ENCODE peak calls at places on chromosomes 6 and 20, in four cellular contexts. One of them, this sample, is unnamed.

GRCh38 chr20:61760321-61761112 is 305.2 kb downstream of the TAF4 start:
- DNase-seq in GM12891: no peak
- DNase-seq in GM12878: no peak
- DNase-seq in K562: no peak
- DNase-seq in this sample: no peak

GRCh38 chr6:128803911-128804310 is 79.0 kb upstream of the LAMA2 start:
- DNase-seq in GM12891: no peak
- DNase-seq in GM12878: no peak
- DNase-seq in K562: no peak
- DNase-seq in this sample: no peak

GRCh38 chr20:49306903-49307336 is 29.1 kb upstream of the ZNFX1 start:
- DNase-seq in GM12891: no peak
- DNase-seq in K562: no peak
- DNase-seq in GM12878: no peak
- DNase-seq in this sample: no peak

GRCh38 chr6:91045152-91045551 is 458.3 kb upstream of the MAP3K7 start:
- DNase-seq in GM12891: no peak
- DNase-seq in GM12878: no peak
- DNase-seq in K562: no peak
- DNase-seq in this sample: no peak

GRCh38 chr6:5475779-5476178 is 214.5 kb downstream of the FARS2 start:
- DNase-seq in K562: peak
- DNase-seq in GM12878: no peak
- DNase-seq in GM12891: no peak
- DNase-seq in this sample: no peak

GRCh38 chr6:33546766-33547165 is 33.3 kb downstream of the BAK1 start:
- DNase-seq in GM12878: no peak
- DNase-seq in K562: no peak
- DNase-seq in GM12891: no peak
- DNase-seq in this sample: no peak

GRCh38 chr20:17747431-17747846 is 47.7 kb downstream of the BANF2 start:
- DNase-seq in GM12878: no peak
- DNase-seq in GM12891: no peak
- DNase-seq in K562: no peak
- DNase-seq in this sample: no peak

GRCh38 chr20:13817342-13817741 is 32.5 kb downstream of the NDUFAF5 start:
- DNase-seq in GM12878: no peak
- DNase-seq in GM12891: no peak
- DNase-seq in K562: no peak
- DNase-seq in this sample: no peak

GRCh38 chr20:49889245-49889942 is 25.9 kb downstream of the SPATA2 start:
- DNase-seq in K562: no peak
- DNase-seq in GM12891: no peak
- DNase-seq in GM12878: no peak
- DNase-seq in this sample: no peak

GRCh38 chr6:31368461-31368860 is 11.5 kb upstream of the HLA-B start:
- DNase-seq in K562: no peak
- DNase-seq in GM12891: no peak
- DNase-seq in GM12878: no peak
- DNase-seq in this sample: no peak

GRCh38 chr20:31968299-31969126 is 562 bp downstream of the XKR7 start:
- DNase-seq in GM12878: no peak
- DNase-seq in GM12891: peak
- DNase-seq in K562: peak
- DNase-seq in this sample: peak

GRCh38 chr6:37396571-37397185 is 36.3 kb upstream of the CMTR1 start:
- DNase-seq in GM12891: no peak
- DNase-seq in GM12878: no peak
- DNase-seq in K562: no peak
- DNase-seq in this sample: no peak

GRCh38 chr6:41785689-41786450 is 1.6 kb upstream of the TOMM6 start:
- DNase-seq in GM12878: no peak
- DNase-seq in K562: no peak
- DNase-seq in GM12891: no peak
- DNase-seq in this sample: no peak

GRCh38 chr6:49030621-49031020 is 432.4 kb downstream of the MMUT start:
- DNase-seq in K562: no peak
- DNase-seq in GM12891: no peak
- DNase-seq in GM12878: no peak
- DNase-seq in this sample: no peak

GRCh38 chr6:19135706-19136105 is 701.5 kb upstream of the ID4 start:
- DNase-seq in GM12891: no peak
- DNase-seq in K562: no peak
- DNase-seq in GM12878: no peak
- DNase-seq in this sample: no peak

GRCh38 chr6:149049230-149049629 is 268.3 kb upstream of the TAB2 start:
- DNase-seq in GM12878: no peak
- DNase-seq in GM12891: no peak
- DNase-seq in K562: no peak
- DNase-seq in this sample: no peak

GRCh38 chr20:34536798-34537394 is 20.7 kb downstream of the DYNLRB1 start:
- DNase-seq in GM12878: no peak
- DNase-seq in GM12891: no peak
- DNase-seq in K562: peak
- DNase-seq in this sample: no peak

GRCh38 chr20:62545901-62546525 is 70.2 kb upstream of the GATA5 start:
- DNase-seq in GM12891: no peak
- DNase-seq in GM12878: no peak
- DNase-seq in K562: no peak
- DNase-seq in this sample: no peak

GRCh38 chr20:43949741-43950618 is 35.3 kb downstream of the TOX2 start:
- DNase-seq in GM12891: peak
- DNase-seq in K562: peak
- DNase-seq in GM12878: peak
- DNase-seq in this sample: peak

GRCh38 chr6:128135325-128135724 is 234.5 kb upstream of the THEMIS start:
- DNase-seq in K562: no peak
- DNase-seq in GM12891: no peak
- DNase-seq in GM12878: no peak
- DNase-seq in this sample: no peak

GRCh38 chr6:159969921-159970320 is 1.0 kb downstream of the IGF2R start:
- DNase-seq in GM12891: no peak
- DNase-seq in K562: peak
- DNase-seq in GM12878: no peak
- DNase-seq in this sample: no peak

GRCh38 chr20:34083137-34083536 is 28.9 kb downstream of the EIF2S2 start:
- DNase-seq in GM12878: no peak
- DNase-seq in GM12891: no peak
- DNase-seq in K562: peak
- DNase-seq in this sample: no peak

GRCh38 chr20:63587781-63588591 is 13.9 kb upstream of the HELZ2 start:
- DNase-seq in GM12891: no peak
- DNase-seq in GM12878: no peak
- DNase-seq in K562: no peak
- DNase-seq in this sample: no peak

GRCh38 chr6:148653138-148653776 is 93.6 kb upstream of the UST start:
- DNase-seq in K562: no peak
- DNase-seq in GM12878: no peak
- DNase-seq in GM12891: no peak
- DNase-seq in this sample: no peak

GRCh38 chr6:116528163-116528562 is 16.7 kb downstream of the CALHM5 start:
- DNase-seq in GM12878: no peak
- DNase-seq in K562: no peak
- DNase-seq in GM12891: no peak
- DNase-seq in this sample: no peak

GRCh38 chr6:40356242-40356910 is 230.8 kb downstream of the LRFN2 start:
- DNase-seq in GM12891: no peak
- DNase-seq in GM12878: no peak
- DNase-seq in K562: no peak
- DNase-seq in this sample: no peak

GRCh38 chr20:22346716-22347115 is 237.7 kb downstream of the FOXA2 start:
- DNase-seq in GM12878: no peak
- DNase-seq in K562: no peak
- DNase-seq in GM12891: no peak
- DNase-seq in this sample: peak

GRCh38 chr6:154276810-154277577 is 79.6 kb downstream of the IPCEF1 start:
- DNase-seq in GM12878: no peak
- DNase-seq in GM12891: no peak
- DNase-seq in K562: peak
- DNase-seq in this sample: no peak

GRCh38 chr20:51258582-51259175 is 235.8 kb upstream of the KCNG1 start:
- DNase-seq in K562: no peak
- DNase-seq in GM12878: no peak
- DNase-seq in GM12891: no peak
- DNase-seq in this sample: no peak

GRCh38 chr6:42981866-42982265 is 2.5 kb upstream of the PPP2R5D start:
- DNase-seq in K562: no peak
- DNase-seq in GM12878: no peak
- DNase-seq in GM12891: no peak
- DNase-seq in this sample: no peak

GRCh38 chr6:30767158-30767943 is 23.0 kb upstream of the IER3 start:
- DNase-seq in GM12891: no peak
- DNase-seq in K562: peak
- DNase-seq in GM12878: peak
- DNase-seq in this sample: no peak

DNA sequence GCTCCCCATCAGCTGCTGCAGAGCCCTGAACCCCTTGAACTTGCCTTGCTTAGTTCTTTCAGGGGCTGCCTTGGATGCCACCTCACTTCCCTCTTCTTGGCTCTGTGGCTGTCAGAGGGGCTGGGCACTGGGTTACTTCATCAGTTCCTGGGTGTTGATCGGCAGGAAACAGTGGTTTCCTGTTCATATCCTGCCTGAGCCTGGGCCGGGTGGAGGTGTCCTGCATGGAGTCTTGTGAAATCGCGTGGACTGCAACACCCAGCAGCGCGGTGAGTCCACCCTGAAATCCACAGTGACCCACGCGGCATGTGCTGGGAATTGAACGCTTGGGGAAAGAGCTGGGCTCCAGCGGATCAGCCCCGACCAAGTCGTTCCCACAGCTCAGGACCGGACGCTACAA is 97.5 kb downstream of the CDH26 start:
- DNase-seq in GM12891: no peak
- DNase-seq in GM12878: peak
- DNase-seq in K562: no peak
- DNase-seq in this sample: peak
- TF ChIP-seq SPI1 in GM12891: no peak
- TF ChIP-seq SPI1 in GM12878: peak
- TF ChIP-seq SPI1 in K562: no peak
- TF ChIP-seq SPI1 in this sample: peak

DNA sequence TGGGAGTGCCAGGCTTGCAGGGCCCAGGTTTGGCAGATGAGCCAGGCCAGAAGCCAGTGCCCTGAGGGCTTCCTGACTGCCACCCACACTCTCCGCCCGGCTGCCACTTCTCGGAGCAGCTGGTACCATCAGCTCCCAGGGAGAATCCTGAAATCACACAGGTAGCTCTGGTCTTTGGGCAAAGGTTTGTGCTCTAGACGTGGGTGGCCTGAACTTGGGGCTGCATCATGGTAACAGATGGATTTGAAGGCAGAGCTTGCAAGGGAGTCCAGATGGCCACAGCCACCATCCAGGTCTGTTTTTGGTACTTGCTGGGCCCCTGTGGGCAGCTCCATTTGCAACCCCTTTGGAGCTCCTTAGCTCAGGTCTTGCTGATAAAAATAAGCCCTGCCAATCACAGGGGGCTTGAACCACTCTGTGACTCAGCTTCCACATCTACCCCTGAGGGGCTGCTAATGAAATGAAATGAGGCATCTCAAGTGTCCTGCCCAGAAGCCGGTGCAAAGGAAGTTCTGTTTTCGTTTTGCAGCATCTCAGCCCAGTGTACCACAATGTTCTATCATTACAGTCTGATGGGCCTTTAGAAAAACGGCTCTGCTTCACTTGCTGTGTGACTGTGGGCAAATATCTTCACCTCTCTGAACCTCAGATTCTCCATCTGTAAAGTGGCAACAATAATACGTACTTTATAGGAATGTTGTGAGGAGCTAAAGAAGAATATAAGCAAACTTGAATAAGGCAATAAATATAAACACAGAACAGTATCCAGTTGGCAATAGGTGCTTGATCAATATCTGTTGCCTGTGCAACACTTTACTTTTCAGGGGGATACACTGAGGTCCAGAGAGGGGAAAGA is 25.1 kb upstream of the CDH22 start:
- DNase-seq in GM12878: no peak
- DNase-seq in K562: no peak
- DNase-seq in GM12891: no peak
- DNase-seq in this sample: no peak
- TF ChIP-seq SPI1 in GM12878: no peak
- TF ChIP-seq SPI1 in K562: no peak
- TF ChIP-seq SPI1 in GM12891: no peak
- TF ChIP-seq SPI1 in this sample: no peak

GRCh38 chr20:59010995-59011873 is 4.2 kb upstream of the CTSZ start:
- DNase-seq in K562: peak
- DNase-seq in GM12891: no peak
- DNase-seq in GM12878: no peak
- DNase-seq in this sample: no peak
- TF ChIP-seq SPI1 in K562: peak
- TF ChIP-seq SPI1 in GM12891: no peak
- TF ChIP-seq SPI1 in GM12878: no peak
- TF ChIP-seq SPI1 in this sample: no peak

GRCh38 chr6:21494505-21494904 is 99.0 kb upstream of the SOX4 start:
- DNase-seq in GM12891: no peak
- DNase-seq in K562: no peak
- DNase-seq in GM12878: no peak
- DNase-seq in this sample: no peak
- TF ChIP-seq SPI1 in GM12891: no peak
- TF ChIP-seq SPI1 in K562: no peak
- TF ChIP-seq SPI1 in GM12878: no peak
- TF ChIP-seq SPI1 in this sample: no peak